ENCODE peak calls at places on chromosomes 12 and 14, in six cellular contexts. N, F, D, O, T and Q are unnamed samples.
A peak's percentile ranks its signal among the peaks of the same experiment; 100 is the strongest.

GRCh38 chr14:94313991-94314655 is 9.0 kb downstream of the SERPINA6 start:
- DNase-seq in N (peak; percentile 27), F (no peak), D (no peak), O (no peak), T (no peak), Q (no peak)

GRCh38 chr12:19095869-19096480 is 33.6 kb upstream of the PLEKHA5 start:
- DNase-seq in N (peak; percentile 17), F (no peak), D (no peak), O (no peak), T (no peak), Q (peak; percentile 16)

GRCh38 chr12:108576660-108577234 is 14.4 kb downstream of the ISCU start:
- DNase-seq in N (no peak), F (no peak), D (peak; percentile 20), O (no peak), T (no peak), Q (no peak)

GRCh38 chr12:124259168-124260066 is 35.5 kb upstream of the RFLNA start:
- DNase-seq in N (no peak), F (no peak), D (no peak), O (no peak), T (no peak), Q (peak; percentile 6)

GRCh38 chr14:23481992-23482813 is 12.7 kb downstream of the NGDN start:
- DNase-seq in N (no peak), F (no peak), D (no peak), O (peak; percentile 32), T (no peak), Q (no peak)

GRCh38 chr12:116389990-116390655 is 112.6 kb upstream of the MED13L start:
- DNase-seq in N (peak; percentile 98), F (no peak), D (no peak), O (no peak), T (no peak), Q (peak; percentile 87)

GRCh38 chr12:87155616-87156015 is 873.6 kb downstream of the C12orf50 start:
- DNase-seq in N (peak; percentile 46), F (no peak), D (no peak), O (no peak), T (no peak), Q (peak; percentile 19)

GRCh38 chr12:130661501-130662255 is 54.4 kb downstream of the RIMBP2 start:
- DNase-seq in N (no peak), F (no peak), D (peak; percentile 52), O (peak; percentile 43), T (no peak), Q (no peak)

GRCh38 chr12:18905134-18905533 is 167.2 kb downstream of the CAPZA3 start:
- DNase-seq in N (no peak), F (no peak), D (no peak), O (no peak), T (no peak), Q (no peak)

GRCh38 chr12:71277866-71278265 is 120.1 kb upstream of the TSPAN8 start:
- DNase-seq in N (no peak), F (no peak), D (no peak), O (no peak), T (no peak), Q (no peak)

GRCh38 chr12:53499261-53500118 is at the start of gene MAP3K12:
- DNase-seq in N (peak; percentile 47), F (peak; percentile 54), D (peak; percentile 84), O (peak; percentile 77), T (no peak), Q (peak; percentile 81)

GRCh38 chr12:127149226-127149964 is 1117.6 kb upstream of the TMEM132C start:
- DNase-seq in N (peak; percentile 68), F (no peak), D (no peak), O (no peak), T (no peak), Q (peak; percentile 43)

GRCh38 chr12:109446869-109447268 is 30.2 kb downstream of the KCTD10 start:
- DNase-seq in N (no peak), F (no peak), D (no peak), O (no peak), T (no peak), Q (no peak)

GRCh38 chr14:68970096-68970612 is 8.9 kb downstream of the ACTN1 start:
- DNase-seq in N (no peak), F (no peak), D (no peak), O (peak; percentile 57), T (no peak), Q (no peak)

GRCh38 chr12:48092606-48093005 is 13.3 kb downstream of the SENP1 start:
- DNase-seq in N (peak; percentile 50), F (no peak), D (no peak), O (no peak), T (no peak), Q (no peak)

GRCh38 chr12:109927622-109928021 is 27.5 kb downstream of the TCHP start:
- DNase-seq in N (peak; percentile 41), F (no peak), D (peak; percentile 71), O (peak; percentile 57), T (no peak), Q (peak; percentile 57)

GRCh38 chr14:66405158-66405557 is 81.0 kb upstream of the CCDC196 start:
- DNase-seq in N (peak; percentile 1), F (no peak), D (peak; percentile 36), O (peak; percentile 78), T (no peak), Q (no peak)

GRCh38 chr14:79971330-79971729 is 240.0 kb downstream of the DIO2 start:
- DNase-seq in N (peak; percentile 87), F (no peak), D (no peak), O (no peak), T (no peak), Q (peak; percentile 62)

GRCh38 chr14:105537580-105538474 is 11.4 kb downstream of the TMEM121 start:
- DNase-seq in N (no peak), F (no peak), D (peak; percentile 52), O (peak; percentile 13), T (no peak), Q (no peak)

GRCh38 chr14:99472937-99473336 is 7.7 kb downstream of the SETD3 start:
- DNase-seq in N (no peak), F (no peak), D (no peak), O (no peak), T (no peak), Q (no peak)

DNA sequence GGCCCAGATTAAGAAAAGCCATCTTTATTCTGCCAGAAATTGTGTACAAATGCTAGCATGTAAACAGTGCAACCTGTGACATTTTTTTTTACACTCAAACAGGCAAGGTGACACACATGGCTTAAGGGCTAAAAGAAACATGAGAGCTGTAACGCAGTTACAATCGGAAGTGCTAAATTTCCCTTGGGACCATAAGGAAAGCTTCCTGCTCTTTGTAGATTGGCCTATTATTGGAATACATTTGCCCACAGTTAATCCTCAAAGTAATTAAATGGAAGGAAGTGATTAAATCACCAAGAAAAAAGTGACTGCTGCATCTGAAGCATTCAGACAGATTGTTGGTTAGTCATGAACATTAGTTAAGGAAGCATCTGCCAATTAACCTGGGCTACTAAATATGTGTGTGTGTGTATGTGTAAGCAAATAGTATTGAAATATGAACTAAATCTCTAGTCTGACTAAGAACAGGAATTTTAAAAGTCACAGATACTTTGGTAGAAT is 356.7 kb upstream of the ATP2B1 start:
- DNase-seq in N (no peak), F (no peak), D (no peak), O (no peak), T (no peak), Q (no peak)
- H3K23ac ChIP-seq in N (no peak overlapping the region), F (no peak overlapping the region), D (no peak overlapping the region), O (no peak overlapping the region), T (no peak overlapping the region), Q (no peak overlapping the region)

DNA sequence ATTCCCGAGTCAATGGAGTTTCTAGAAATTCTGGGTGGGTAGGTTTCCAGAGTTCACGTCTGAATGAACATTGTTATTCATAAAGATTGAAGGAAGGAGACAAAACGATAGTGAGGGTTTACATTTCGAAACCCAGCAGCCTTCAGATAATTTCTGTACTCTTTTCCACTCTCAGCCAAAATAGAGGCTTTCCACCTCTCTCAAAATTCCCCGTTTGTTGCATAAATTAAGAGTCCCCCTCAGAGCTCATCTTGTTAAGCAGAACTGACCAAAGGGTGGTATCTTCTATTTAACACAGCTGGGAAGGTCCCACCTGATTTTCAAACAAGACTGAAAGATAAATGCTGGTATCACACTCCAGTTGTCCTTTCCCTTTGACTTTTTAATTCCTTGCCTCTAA is 21.5 kb upstream of the YARS2 start:
- DNase-seq in N (no peak), F (no peak), D (no peak), O (peak; percentile 20), T (no peak), Q (no peak)
- H3K23ac ChIP-seq in N (no peak overlapping the region), F (no peak overlapping the region), D (no peak overlapping the region), O (no peak overlapping the region), T (no peak overlapping the region), Q (no peak overlapping the region)

GRCh38 chr12:12499909-12500604 is 62.6 kb downstream of the DUSP16 start:
- DNase-seq in N (no peak), F (no peak), D (no peak), O (peak; percentile 54), T (no peak), Q (no peak)

GRCh38 chr12:12491634-12492033 is 71.0 kb downstream of the DUSP16 start:
- DNase-seq in N (no peak), F (no peak), D (no peak), O (peak; percentile 18), T (no peak), Q (no peak)

GRCh38 chr12:12492547-12492946 is 70.1 kb downstream of the DUSP16 start:
- DNase-seq in N (no peak), F (no peak), D (no peak), O (no peak), T (no peak), Q (no peak)

GRCh38 chr12:12498210-12498609 is 64.5 kb downstream of the DUSP16 start:
- DNase-seq in N (no peak), F (no peak), D (no peak), O (no peak), T (no peak), Q (no peak)

GRCh38 chr12:12495536-12495935 is 67.1 kb downstream of the DUSP16 start:
- DNase-seq in N (no peak), F (no peak), D (no peak), O (no peak), T (no peak), Q (no peak)
- H3K23ac ChIP-seq in N (no peak overlapping the region), F (no peak overlapping the region), D (no peak overlapping the region), O (no peak overlapping the region), T (no peak overlapping the region), Q (no peak overlapping the region)

DNA sequence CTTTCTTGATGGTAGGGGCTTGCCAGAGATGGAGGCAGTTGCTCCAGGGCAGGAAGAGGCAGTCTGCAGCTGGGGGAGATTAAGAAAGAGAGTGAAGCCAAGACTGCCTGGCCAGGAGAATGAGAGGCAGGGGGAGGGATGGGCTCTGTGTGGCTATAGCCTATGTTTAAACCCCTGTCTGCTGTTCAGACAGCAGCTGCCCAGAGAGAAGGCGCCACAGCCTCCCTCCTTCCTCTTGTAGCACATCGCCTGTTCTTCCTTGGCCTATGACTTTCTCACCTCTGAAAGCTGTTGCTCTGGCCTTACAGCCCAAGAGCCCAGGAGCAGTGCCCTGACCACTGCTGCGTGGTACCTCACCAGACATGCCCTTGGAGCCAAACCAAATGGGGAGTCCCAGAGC is 61.7 kb downstream of the EMP1 start:
- DNase-seq in N (no peak), F (no peak), D (no peak), O (peak; percentile 89), T (no peak), Q (no peak)
- H3K23ac ChIP-seq in N (no peak overlapping the region), F (no peak overlapping the region), D (no peak overlapping the region), O (no peak overlapping the region), T (no peak overlapping the region), Q (no peak overlapping the region)